ENCODE peak calls at places on chromosome 12, in ten cellular contexts. A, F, T, D, H, M, P, V, U and I are unnamed samples.

GRCh38 chr12:68406134-68406576 is 74.0 kb upstream of the MDM1 start:
- DNase-seq in A (peak), F (peak), T (peak), D (peak), H (peak), M (peak), P (peak), V (peak), U (peak), I (no peak)

GRCh38 chr12:123580772-123581171 is 3.6 kb upstream of the TMED2 start:
- DNase-seq in A (no peak), F (no peak), T (no peak), D (no peak), H (no peak), M (no peak), P (no peak), V (no peak), U (no peak), I (no peak)

GRCh38 chr12:49872781-49873181 is 29.9 kb upstream of the BCDIN3D start:
- DNase-seq in A (peak), F (no peak), T (no peak), D (no peak), H (no peak), M (peak), P (no peak), V (no peak), U (peak), I (no peak)

GRCh38 chr12:124379938-124380754 is 85.3 kb downstream of the RFLNA start:
- DNase-seq in A (peak), F (peak), T (peak), D (no peak), H (no peak), M (peak), P (peak), V (peak), U (peak), I (no peak)

GRCh38 chr12:71653137-71653536 is 10.5 kb downstream of the ZFC3H1 start:
- DNase-seq in A (no peak), F (no peak), T (no peak), D (no peak), H (no peak), M (no peak), P (no peak), V (no peak), U (no peak), I (no peak)

GRCh38 chr12:109892748-109893147 is 7.3 kb upstream of the TCHP start:
- DNase-seq in A (no peak), F (no peak), T (no peak), D (no peak), H (no peak), M (no peak), P (no peak), V (no peak), U (no peak), I (peak)

GRCh38 chr12:57096748-57097553 is 8.0 kb downstream of the NAB2 start:
- DNase-seq in A (no peak), F (no peak), T (no peak), D (no peak), H (no peak), M (no peak), P (no peak), V (no peak), U (no peak), I (no peak)

GRCh38 chr12:62711626-62712305 is 223.2 kb downstream of the PPM1H start:
- DNase-seq in A (no peak), F (no peak), T (no peak), D (no peak), H (no peak), M (no peak), P (no peak), V (no peak), U (no peak), I (no peak)

GRCh38 chr12:53518381-53518780 is 11.1 kb upstream of the NPFF start:
- DNase-seq in A (peak), F (no peak), T (no peak), D (no peak), H (no peak), M (no peak), P (no peak), V (no peak), U (no peak), I (no peak)

GRCh38 chr12:6360578-6361490 is 14.5 kb downstream of the SCNN1A start:
- DNase-seq in A (no peak), F (no peak), T (no peak), D (no peak), H (no peak), M (no peak), P (no peak), V (no peak), U (no peak), I (peak)

GRCh38 chr12:52203126-52203921 is 11.5 kb upstream of the KRT80 start:
- DNase-seq in A (peak), F (peak), T (peak), D (peak), H (no peak), M (peak), P (no peak), V (peak), U (no peak), I (no peak)